ENCODE peak calls at places on chromosomes 6 and 20, in nine cellular contexts. C, X, E, D, N, O, M, S and W are unnamed samples.

GRCh38 chr6:41531591-41532582 is 14.3 kb upstream of the FOXP4 start:
- DNase-seq in S (no peak), D (no peak), N (no peak), C (no peak), X (no peak), M (no peak), E (peak; percentile 92), O (peak; percentile 83), W (peak; percentile 59)

GRCh38 chr20:45771182-45771759 is 20.4 kb downstream of the WFDC3 start:
- DNase-seq in M (peak; percentile 73), S (peak; percentile 62), D (peak; percentile 84), O (peak; percentile 89), C (no peak), N (peak; percentile 87), X (peak; percentile 81), E (peak; percentile 48), W (peak; percentile 77)

GRCh38 chr6:50992704-50993625 is 174.3 kb downstream of the TFAP2B start:
- DNase-seq in X (no peak), S (no peak), M (no peak), D (no peak), C (no peak), O (no peak), N (no peak), E (no peak), W (no peak)

GRCh38 chr6:24052632-24053031 is 73.4 kb upstream of the NRSN1 start:
- DNase-seq in D (no peak), E (no peak), N (no peak), M (no peak), C (no peak), X (no peak), O (no peak), S (no peak), W (no peak)

GRCh38 chr6:107554918-107555317 is 65.0 kb downstream of the SOBP start:
- DNase-seq in X (no peak), C (no peak), E (no peak), S (no peak), D (no peak), N (no peak), M (no peak), O (no peak), W (no peak)

GRCh38 chr20:32019156-32019510 is 8.9 kb downstream of the CCM2L start:
- DNase-seq in O (no peak), D (no peak), N (peak; percentile 16), M (no peak), C (no peak), X (no peak), S (peak; percentile 68), E (no peak), W (no peak)

GRCh38 chr6:12545837-12546658 is 170.5 kb upstream of the PHACTR1 start:
- DNase-seq in E (no peak), D (no peak), C (no peak), M (no peak), O (no peak), S (peak; percentile 40), N (no peak), X (no peak), W (no peak)

GRCh38 chr6:56692586-56693245 is 50.0 kb upstream of the DST start:
- DNase-seq in E (no peak), N (no peak), O (no peak), C (no peak), S (no peak), M (no peak), D (no peak), X (no peak), W (no peak)

GRCh38 chr20:6231551-6231950 is 108.7 kb upstream of the FERMT1 start:
- DNase-seq in D (no peak), N (no peak), X (no peak), O (no peak), E (no peak), M (no peak), S (no peak), C (no peak), W (no peak)

GRCh38 chr6:152428126-152428525 is 209.0 kb downstream of the SYNE1 start:
- DNase-seq in M (no peak), E (no peak), O (no peak), N (no peak), S (no peak), D (no peak), X (no peak), C (no peak), W (no peak)

GRCh38 chr6:6730831-6731230 is 142.3 kb downstream of the LY86 start:
- DNase-seq in X (peak; percentile 74), E (no peak), N (no peak), M (no peak), C (no peak), O (no peak), D (no peak), S (no peak), W (peak; percentile 47)

GRCh38 chr6:73732845-73733675 is 37.1 kb downstream of the CD109 start:
- DNase-seq in E (peak; percentile 31), X (peak; percentile 73), S (peak; percentile 25), M (peak; percentile 65), D (peak; percentile 56), C (no peak), O (peak; percentile 82), N (peak; percentile 77), W (peak; percentile 69)

DNA sequence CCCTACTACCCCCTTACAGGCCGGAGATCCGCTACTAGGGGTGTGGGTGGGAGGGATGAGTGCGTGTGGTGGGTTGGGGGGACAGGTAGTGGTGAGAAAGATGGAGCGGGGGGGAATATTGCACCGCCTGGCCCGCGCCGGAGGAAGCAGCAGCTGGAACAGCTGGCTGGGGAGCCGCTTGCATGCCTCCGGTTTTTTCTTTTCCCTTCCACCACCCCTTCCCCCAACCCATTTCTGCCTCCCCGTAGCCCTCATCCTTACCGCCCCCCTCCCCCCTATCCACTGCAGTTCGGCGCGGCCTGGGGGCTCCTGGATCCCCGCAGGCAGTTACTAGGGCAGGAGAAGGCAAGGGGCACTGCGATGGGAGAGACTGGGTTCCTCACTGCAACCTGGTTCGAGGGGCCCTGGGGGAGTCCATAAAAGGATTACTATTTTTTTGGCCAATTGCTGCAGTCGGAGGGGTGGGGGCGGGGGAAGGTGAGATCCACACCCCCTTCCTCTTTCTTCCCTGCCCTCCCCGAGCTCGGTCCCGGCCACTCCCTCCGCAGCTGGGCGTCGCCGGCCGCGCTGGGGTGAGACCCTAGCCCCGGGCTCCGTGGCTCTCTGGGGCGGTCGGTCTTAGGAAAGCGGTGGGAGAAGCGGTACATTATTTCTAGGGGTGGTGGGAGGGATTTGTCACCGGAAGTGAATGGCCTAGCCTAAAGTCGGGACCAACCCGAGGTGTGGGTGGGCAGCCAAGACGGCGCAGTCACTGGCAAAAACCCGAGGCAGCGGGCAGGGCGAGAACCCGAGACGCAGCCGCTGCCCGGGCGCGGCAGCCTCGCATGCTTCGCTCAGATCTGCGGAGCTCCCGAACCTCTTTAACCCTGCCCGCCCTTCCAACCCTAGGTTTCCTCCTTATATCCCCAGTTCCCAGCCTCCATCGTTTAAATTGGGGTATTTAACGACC is 823 bp upstream of the TBCC start:
- DNase-seq in M (peak; percentile 78), N (peak; percentile 92), E (peak; percentile 68), O (peak; percentile 97), X (peak; percentile 87), C (peak; percentile 94), D (peak; percentile 88), S (peak; percentile 86), W (peak; percentile 84)
- TF ChIP-seq POLR2A in M (peak; percentile 19), N (peak; percentile 91), E (peak; percentile 90), O (peak; percentile 74), X (peak; percentile 84), C (no peak), D (peak; percentile 49), S (peak; percentile 85), W (peak; percentile 76)

GRCh38 chr20:18587665-18588553 is at the start of gene DTD1:
- DNase-seq in C (no peak), N (peak; percentile 88), M (peak; percentile 91), O (peak; percentile 97), D (peak; percentile 96), E (peak; percentile 57), S (peak; percentile 80), X (peak; percentile 96), W (peak; percentile 93)
- H3K27ac ChIP-seq in C (peak within 1 kb of the TSS; percentile 67), N (peak within 1 kb of the TSS; percentile 66), M (peak within 1 kb of the TSS; percentile 71), O (peak within 1 kb of the TSS; percentile 86), D (peak within 1 kb of the TSS; percentile 68), E (peak within 1 kb of the TSS; percentile 65), S (peak within 1 kb of the TSS; percentile 90), X (peak within 1 kb of the TSS; percentile 79), W (peak within 1 kb of the TSS; percentile 73)

GRCh38 chr20:60292001-60292520 is 333.8 kb downstream of the CDH26 start:
- DNase-seq in N (no peak), X (no peak), E (no peak), C (no peak), D (no peak), M (no peak), O (no peak), S (no peak), W (no peak)
- H3K9me3 ChIP-seq in N (no peaks in the 10 kb centered on the region), X (no peaks in the 10 kb centered on the region), E (no peaks in the 10 kb centered on the region), C (peaks cover 7% of the 10 kb centered on the region), D (no peaks in the 10 kb centered on the region), M (peaks cover 18% of the 10 kb centered on the region), O (peaks cover 20% of the 10 kb centered on the region), S (peaks cover 3% of the 10 kb centered on the region), W (peaks cover 10% of the 10 kb centered on the region)

DNA sequence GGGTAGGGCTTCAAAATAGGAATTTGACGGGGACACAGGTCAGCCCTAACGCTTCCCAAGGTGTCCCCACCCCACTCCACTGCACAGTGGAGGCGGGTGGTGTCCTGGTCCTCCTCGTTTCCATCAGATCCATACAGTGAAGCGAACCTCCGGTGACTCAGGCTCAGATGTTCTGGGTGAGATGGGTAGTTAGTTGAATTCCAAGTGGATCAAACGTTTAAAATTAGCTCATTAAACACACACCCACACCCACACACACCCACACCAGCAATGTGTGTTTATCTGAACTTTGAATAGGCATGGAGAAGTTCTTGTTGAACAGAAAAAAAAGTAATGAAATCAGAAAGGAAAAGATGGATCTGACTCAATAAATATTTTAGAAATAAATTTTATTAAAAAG is 58.9 kb downstream of the CDH4 start:
- DNase-seq in N (no peak), D (no peak), X (no peak), C (no peak), M (no peak), E (no peak), O (no peak), S (no peak), W (no peak)
- TF ChIP-seq POLR2A in N (no peak), D (no peak), X (no peak), C (no peak), M (no peak), E (no peak), O (no peak), S (no peak), W (no peak)